ENCODE peak calls at places on chromosomes 13 and 19, in five cellular contexts. One of them, this sample, is unnamed.

GRCh38 chr19:6801397-6802086 is 29.0 kb downstream of the VAV1 start:
- DNase-seq in ascending aorta: peak; percentile 22
- DNase-seq in CD4-positive, CD25-positive, alpha-beta regulatory T cell: peak; percentile 79
- DNase-seq in lower lobe of right lung: peak; percentile 89
- DNase-seq in H9: peak; percentile 73
- DNase-seq in this sample: peak; percentile 94

GRCh38 chr13:102721800-102722231 is 27.0 kb upstream of the METTL21C start:
- DNase-seq in ascending aorta: no peak
- DNase-seq in CD4-positive, CD25-positive, alpha-beta regulatory T cell: no peak
- DNase-seq in lower lobe of right lung: no peak
- DNase-seq in H9: no peak
- DNase-seq in this sample: no peak

GRCh38 chr19:38043649-38044144 is 136.7 kb downstream of the SIPA1L3 start:
- DNase-seq in ascending aorta: no peak
- DNase-seq in CD4-positive, CD25-positive, alpha-beta regulatory T cell: no peak
- DNase-seq in lower lobe of right lung: no peak
- DNase-seq in H9: no peak
- DNase-seq in this sample: no peak

GRCh38 chr19:6059396-6059947 is 50.8 kb downstream of the RFX2 start:
- DNase-seq in ascending aorta: no peak
- DNase-seq in CD4-positive, CD25-positive, alpha-beta regulatory T cell: no peak
- DNase-seq in lower lobe of right lung: no peak
- DNase-seq in H9: no peak
- DNase-seq in this sample: no peak

GRCh38 chr13:28622286-28622685 is 36.6 kb upstream of the POMP start:
- DNase-seq in ascending aorta: peak; percentile 43
- DNase-seq in CD4-positive, CD25-positive, alpha-beta regulatory T cell: no peak
- DNase-seq in lower lobe of right lung: peak; percentile 77
- DNase-seq in H9: no peak
- DNase-seq in this sample: no peak

GRCh38 chr13:83221813-83222241 is 660.4 kb downstream of the SLITRK1 start:
- DNase-seq in ascending aorta: no peak
- DNase-seq in CD4-positive, CD25-positive, alpha-beta regulatory T cell: no peak
- DNase-seq in lower lobe of right lung: no peak
- DNase-seq in H9: no peak
- DNase-seq in this sample: peak; percentile 76

GRCh38 chr13:106261450-106261849 is 274.0 kb downstream of the EFNB2 start:
- DNase-seq in ascending aorta: no peak
- DNase-seq in CD4-positive, CD25-positive, alpha-beta regulatory T cell: no peak
- DNase-seq in lower lobe of right lung: no peak
- DNase-seq in H9: no peak
- DNase-seq in this sample: no peak

GRCh38 chr19:17671906-17672305 is 16.2 kb downstream of the UNC13A start:
- DNase-seq in ascending aorta: no peak
- DNase-seq in CD4-positive, CD25-positive, alpha-beta regulatory T cell: no peak
- DNase-seq in lower lobe of right lung: no peak
- DNase-seq in H9: peak; percentile 71
- DNase-seq in this sample: peak; percentile 23

GRCh38 chr13:79711631-79712030 is 230.7 kb downstream of the NDFIP2 start:
- DNase-seq in ascending aorta: no peak
- DNase-seq in CD4-positive, CD25-positive, alpha-beta regulatory T cell: no peak
- DNase-seq in lower lobe of right lung: no peak
- DNase-seq in H9: no peak
- DNase-seq in this sample: no peak

GRCh38 chr13:45879666-45880065 is 28.1 kb upstream of the SIAH3 start:
- DNase-seq in ascending aorta: no peak
- DNase-seq in CD4-positive, CD25-positive, alpha-beta regulatory T cell: no peak
- DNase-seq in lower lobe of right lung: no peak
- DNase-seq in H9: peak; percentile 72
- DNase-seq in this sample: no peak

GRCh38 chr13:33235564-33235963 is 50.0 kb downstream of the STARD13 start:
- DNase-seq in ascending aorta: no peak
- DNase-seq in CD4-positive, CD25-positive, alpha-beta regulatory T cell: no peak
- DNase-seq in lower lobe of right lung: no peak
- DNase-seq in H9: no peak
- DNase-seq in this sample: no peak

GRCh38 chr13:114142137-114142550 is 9.7 kb upstream of the RASA3 start:
- DNase-seq in ascending aorta: no peak
- DNase-seq in CD4-positive, CD25-positive, alpha-beta regulatory T cell: no peak
- DNase-seq in lower lobe of right lung: no peak
- DNase-seq in H9: peak; percentile 14
- DNase-seq in this sample: no peak

GRCh38 chr19:49861541-49862410 is 5.6 kb downstream of the PNKP start:
- DNase-seq in ascending aorta: no peak
- DNase-seq in CD4-positive, CD25-positive, alpha-beta regulatory T cell: no peak
- DNase-seq in lower lobe of right lung: peak; percentile 51
- DNase-seq in H9: peak; percentile 54
- DNase-seq in this sample: no peak

GRCh38 chr13:51435002-51435578 is 17.7 kb downstream of the INTS6 start:
- DNase-seq in ascending aorta: no peak
- DNase-seq in CD4-positive, CD25-positive, alpha-beta regulatory T cell: peak; percentile 50
- DNase-seq in lower lobe of right lung: no peak
- DNase-seq in H9: no peak
- DNase-seq in this sample: no peak

GRCh38 chr13:43979492-43979891 is 99.8 kb downstream of the LACC1 start:
- DNase-seq in ascending aorta: no peak
- DNase-seq in CD4-positive, CD25-positive, alpha-beta regulatory T cell: no peak
- DNase-seq in lower lobe of right lung: no peak
- DNase-seq in H9: no peak
- DNase-seq in this sample: no peak

GRCh38 chr19:50333737-50334617 is 4.8 kb upstream of the KCNC3 start:
- DNase-seq in ascending aorta: no peak
- DNase-seq in CD4-positive, CD25-positive, alpha-beta regulatory T cell: no peak
- DNase-seq in lower lobe of right lung: peak; percentile 86
- DNase-seq in H9: peak; percentile 67
- DNase-seq in this sample: no peak

GRCh38 chr19:9917322-9917721 is 19.0 kb downstream of the OLFM2 start:
- DNase-seq in ascending aorta: no peak
- DNase-seq in CD4-positive, CD25-positive, alpha-beta regulatory T cell: no peak
- DNase-seq in lower lobe of right lung: no peak
- DNase-seq in H9: peak; percentile 76
- DNase-seq in this sample: no peak

GRCh38 chr13:99740261-99740979 is 231.1 kb downstream of the ZIC5 start:
- DNase-seq in ascending aorta: no peak
- DNase-seq in CD4-positive, CD25-positive, alpha-beta regulatory T cell: no peak
- DNase-seq in lower lobe of right lung: no peak
- DNase-seq in H9: no peak
- DNase-seq in this sample: no peak

GRCh38 chr19:50378863-50379236 is 2.6 kb downstream of the NR1H2 start:
- DNase-seq in ascending aorta: no peak
- DNase-seq in CD4-positive, CD25-positive, alpha-beta regulatory T cell: no peak
- DNase-seq in lower lobe of right lung: no peak
- DNase-seq in H9: no peak
- DNase-seq in this sample: no peak

GRCh38 chr13:35208587-35208986 is 266.5 kb downstream of the NBEA start:
- DNase-seq in ascending aorta: no peak
- DNase-seq in CD4-positive, CD25-positive, alpha-beta regulatory T cell: no peak
- DNase-seq in lower lobe of right lung: no peak
- DNase-seq in H9: no peak
- DNase-seq in this sample: no peak

GRCh38 chr13:113958373-113958772 is 15.5 kb downstream of the C13orf46 start:
- DNase-seq in ascending aorta: no peak
- DNase-seq in CD4-positive, CD25-positive, alpha-beta regulatory T cell: no peak
- DNase-seq in lower lobe of right lung: peak; percentile 40
- DNase-seq in H9: no peak
- DNase-seq in this sample: no peak

GRCh38 chr19:37914908-37915307 is 7.9 kb downstream of the SIPA1L3 start:
- DNase-seq in ascending aorta: no peak
- DNase-seq in CD4-positive, CD25-positive, alpha-beta regulatory T cell: no peak
- DNase-seq in lower lobe of right lung: no peak
- DNase-seq in H9: no peak
- DNase-seq in this sample: peak; percentile 34

GRCh38 chr13:60267498-60268202 is 103.9 kb upstream of the DIAPH3 start:
- DNase-seq in ascending aorta: no peak
- DNase-seq in CD4-positive, CD25-positive, alpha-beta regulatory T cell: peak; percentile 9
- DNase-seq in lower lobe of right lung: no peak
- DNase-seq in H9: peak; percentile 80
- DNase-seq in this sample: no peak

GRCh38 chr19:10193666-10194499 is 870 bp downstream of the DNMT1 start:
- DNase-seq in ascending aorta: no peak
- DNase-seq in CD4-positive, CD25-positive, alpha-beta regulatory T cell: peak; percentile 4
- DNase-seq in lower lobe of right lung: no peak
- DNase-seq in H9: peak; percentile 48
- DNase-seq in this sample: peak; percentile 16

GRCh38 chr13:113183450-113184129 is 24.9 kb downstream of the PCID2 start:
- DNase-seq in ascending aorta: no peak
- DNase-seq in CD4-positive, CD25-positive, alpha-beta regulatory T cell: no peak
- DNase-seq in lower lobe of right lung: no peak
- DNase-seq in H9: no peak
- DNase-seq in this sample: no peak

GRCh38 chr13:101390461-101390860 is 25.8 kb downstream of the NALCN start:
- DNase-seq in ascending aorta: no peak
- DNase-seq in CD4-positive, CD25-positive, alpha-beta regulatory T cell: no peak
- DNase-seq in lower lobe of right lung: no peak
- DNase-seq in H9: no peak
- DNase-seq in this sample: no peak

GRCh38 chr13:98451676-98452105 is 125.2 kb downstream of the STK24 start:
- DNase-seq in ascending aorta: no peak
- DNase-seq in CD4-positive, CD25-positive, alpha-beta regulatory T cell: no peak
- DNase-seq in lower lobe of right lung: no peak
- DNase-seq in H9: no peak
- DNase-seq in this sample: no peak

GRCh38 chr13:104314926-104315535 is 1248.8 kb upstream of the SLC10A2 start:
- DNase-seq in ascending aorta: no peak
- DNase-seq in CD4-positive, CD25-positive, alpha-beta regulatory T cell: no peak
- DNase-seq in lower lobe of right lung: no peak
- DNase-seq in H9: no peak
- DNase-seq in this sample: no peak

GRCh38 chr13:81326913-81327312 is 986.0 kb upstream of the SPRY2 start:
- DNase-seq in ascending aorta: no peak
- DNase-seq in CD4-positive, CD25-positive, alpha-beta regulatory T cell: no peak
- DNase-seq in lower lobe of right lung: no peak
- DNase-seq in H9: no peak
- DNase-seq in this sample: no peak

GRCh38 chr13:97648171-97648880 is 214.4 kb downstream of the RAP2A start:
- DNase-seq in ascending aorta: no peak
- DNase-seq in CD4-positive, CD25-positive, alpha-beta regulatory T cell: no peak
- DNase-seq in lower lobe of right lung: no peak
- DNase-seq in H9: no peak
- DNase-seq in this sample: no peak

GRCh38 chr13:48194392-48194754 is 38.6 kb upstream of the ITM2B start:
- DNase-seq in ascending aorta: no peak
- DNase-seq in CD4-positive, CD25-positive, alpha-beta regulatory T cell: no peak
- DNase-seq in lower lobe of right lung: no peak
- DNase-seq in H9: no peak
- DNase-seq in this sample: no peak

GRCh38 chr19:18741124-18741493 is 50.0 kb downstream of the COMP start:
- DNase-seq in ascending aorta: no peak
- DNase-seq in CD4-positive, CD25-positive, alpha-beta regulatory T cell: no peak
- DNase-seq in lower lobe of right lung: no peak
- DNase-seq in H9: no peak
- DNase-seq in this sample: no peak
- H3K4me1 ChIP-seq in ascending aorta: no peaks in the 10 kb centered on the region
- H3K4me1 ChIP-seq in CD4-positive, CD25-positive, alpha-beta regulatory T cell: no peaks in the 10 kb centered on the region
- H3K4me1 ChIP-seq in lower lobe of right lung: peaks cover 38% of the 10 kb centered on the region
- H3K4me1 ChIP-seq in H9: no peaks in the 10 kb centered on the region
- H3K4me1 ChIP-seq in this sample: no peaks in the 10 kb centered on the region

GRCh38 chr19:41354343-41354974 is 737 bp upstream of the TGFB1 start:
- DNase-seq in ascending aorta: no peak
- DNase-seq in CD4-positive, CD25-positive, alpha-beta regulatory T cell: no peak
- DNase-seq in lower lobe of right lung: no peak
- DNase-seq in H9: no peak
- DNase-seq in this sample: no peak

GRCh38 chr19:41352279-41352608 is 1.5 kb downstream of the TGFB1 start:
- DNase-seq in ascending aorta: no peak
- DNase-seq in CD4-positive, CD25-positive, alpha-beta regulatory T cell: no peak
- DNase-seq in lower lobe of right lung: no peak
- DNase-seq in H9: no peak
- DNase-seq in this sample: no peak

GRCh38 chr19:41355035-41355434 is 1.3 kb upstream of the TGFB1 start:
- DNase-seq in ascending aorta: no peak
- DNase-seq in CD4-positive, CD25-positive, alpha-beta regulatory T cell: no peak
- DNase-seq in lower lobe of right lung: no peak
- DNase-seq in H9: no peak
- DNase-seq in this sample: no peak

GRCh38 chr19:41352609-41353465 is 885 bp downstream of the TGFB1 start:
- DNase-seq in ascending aorta: no peak
- DNase-seq in CD4-positive, CD25-positive, alpha-beta regulatory T cell: peak; percentile 80
- DNase-seq in lower lobe of right lung: peak; percentile 81
- DNase-seq in H9: peak; percentile 73
- DNase-seq in this sample: peak; percentile 70

GRCh38 chr19:41353466-41354342 is at the start of gene TGFB1:
- DNase-seq in ascending aorta: peak; percentile 62
- DNase-seq in CD4-positive, CD25-positive, alpha-beta regulatory T cell: peak; percentile 93
- DNase-seq in lower lobe of right lung: peak; percentile 94
- DNase-seq in H9: peak; percentile 75
- DNase-seq in this sample: peak; percentile 84
- H3K4me1 ChIP-seq in ascending aorta: peaks cover 6% of the 10 kb centered on the region
- H3K4me1 ChIP-seq in CD4-positive, CD25-positive, alpha-beta regulatory T cell: peaks cover 76% of the 10 kb centered on the region
- H3K4me1 ChIP-seq in lower lobe of right lung: peaks cover 58% of the 10 kb centered on the region
- H3K4me1 ChIP-seq in H9: no peaks in the 10 kb centered on the region
- H3K4me1 ChIP-seq in this sample: peaks cover 8% of the 10 kb centered on the region

GRCh38 chr19:12788025-12788681 is 3.1 kb upstream of the JUNB start:
- DNase-seq in ascending aorta: no peak
- DNase-seq in CD4-positive, CD25-positive, alpha-beta regulatory T cell: no peak
- DNase-seq in lower lobe of right lung: no peak
- DNase-seq in H9: no peak
- DNase-seq in this sample: no peak
- H3K4me1 ChIP-seq in ascending aorta: peaks cover 58% of the 10 kb centered on the region
- H3K4me1 ChIP-seq in CD4-positive, CD25-positive, alpha-beta regulatory T cell: peaks cover 64% of the 10 kb centered on the region
- H3K4me1 ChIP-seq in lower lobe of right lung: peaks cover 63% of the 10 kb centered on the region
- H3K4me1 ChIP-seq in H9: peaks cover 6% of the 10 kb centered on the region
- H3K4me1 ChIP-seq in this sample: peaks cover 23% of the 10 kb centered on the region

DNA sequence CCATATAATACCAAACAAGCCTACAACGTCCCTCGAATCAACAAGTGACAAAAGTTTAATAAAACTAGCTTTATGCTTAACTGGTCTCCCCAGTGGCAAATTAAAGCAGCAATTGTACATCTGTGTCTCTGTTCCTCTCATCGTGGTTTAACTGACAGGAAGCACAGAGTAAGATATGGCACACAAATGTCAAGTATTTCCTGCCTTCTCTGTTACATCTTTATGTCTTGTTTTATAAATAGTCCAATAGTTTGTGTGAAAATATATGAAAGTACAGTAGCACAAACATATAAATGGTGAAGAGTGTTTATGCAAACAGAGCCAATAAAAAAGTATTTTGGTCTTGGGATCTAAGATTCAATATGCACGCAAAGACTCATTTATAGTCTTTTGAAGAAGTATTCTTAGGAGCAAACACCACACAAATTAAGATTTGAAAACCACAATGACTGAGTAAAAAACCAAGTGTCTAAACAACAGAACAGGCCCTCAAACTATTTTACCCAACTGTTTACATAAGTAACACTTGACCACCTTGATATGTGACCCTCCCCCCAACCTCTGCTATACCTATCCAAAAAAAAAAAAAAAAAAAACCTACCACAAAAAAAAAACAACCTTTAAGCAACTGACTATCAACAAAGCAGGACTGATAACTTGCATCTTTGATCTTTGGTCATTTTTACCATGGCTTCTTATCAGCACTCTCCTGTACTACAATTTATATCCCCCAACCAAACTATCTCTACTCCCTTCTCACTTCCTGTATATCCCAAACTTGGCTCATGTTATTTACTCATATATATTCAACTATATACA is 14.0 kb downstream of the ELF1 start:
- DNase-seq in ascending aorta: no peak
- DNase-seq in CD4-positive, CD25-positive, alpha-beta regulatory T cell: peak; percentile 74
- DNase-seq in lower lobe of right lung: no peak
- DNase-seq in H9: no peak
- DNase-seq in this sample: peak; percentile 77
- H3K4me1 ChIP-seq in ascending aorta: peaks cover 9% of the 10 kb centered on the region
- H3K4me1 ChIP-seq in CD4-positive, CD25-positive, alpha-beta regulatory T cell: peaks cover 99% of the 10 kb centered on the region
- H3K4me1 ChIP-seq in lower lobe of right lung: peaks cover 61% of the 10 kb centered on the region
- H3K4me1 ChIP-seq in H9: no peaks in the 10 kb centered on the region
- H3K4me1 ChIP-seq in this sample: peaks cover 47% of the 10 kb centered on the region

GRCh38 chr13:49213539-49213938 is 6.6 kb upstream of the MLNR start:
- DNase-seq in ascending aorta: no peak
- DNase-seq in CD4-positive, CD25-positive, alpha-beta regulatory T cell: no peak
- DNase-seq in lower lobe of right lung: no peak
- DNase-seq in H9: no peak
- DNase-seq in this sample: no peak
- H3K4me1 ChIP-seq in ascending aorta: no peaks in the 10 kb centered on the region
- H3K4me1 ChIP-seq in CD4-positive, CD25-positive, alpha-beta regulatory T cell: peaks cover 9% of the 10 kb centered on the region
- H3K4me1 ChIP-seq in lower lobe of right lung: peaks cover 7% of the 10 kb centered on the region
- H3K4me1 ChIP-seq in H9: no peaks in the 10 kb centered on the region
- H3K4me1 ChIP-seq in this sample: no peaks in the 10 kb centered on the region

This sample was measured in MM.1S.